ENCODE peak calls at places on chromosomes 2 and 18, in seven cellular contexts. One of them, this sample, is unnamed.
A peak's percentile ranks its signal among the peaks of the same experiment; 100 is the strongest.

GRCh38 chr2:160033732-160034392 is 28.6 kb downstream of the PLA2R1 start:
- DNase-seq in sigmoid colon: no peak
- DNase-seq in CD4-positive, CD25-positive, alpha-beta regulatory T cell: no peak
- DNase-seq in mesendoderm: no peak
- DNase-seq in naive thymus-derived CD4-positive, alpha-beta T cell: no peak
- DNase-seq in MM.1S: no peak
- DNase-seq in keratinocyte: no peak
- DNase-seq in this sample: no peak

GRCh38 chr2:173884403-173884802 is 80.8 kb downstream of the SP3 start:
- DNase-seq in sigmoid colon: peak; percentile 70
- DNase-seq in CD4-positive, CD25-positive, alpha-beta regulatory T cell: peak; percentile 36
- DNase-seq in mesendoderm: peak; percentile 63
- DNase-seq in naive thymus-derived CD4-positive, alpha-beta T cell: peak; percentile 19
- DNase-seq in MM.1S: peak; percentile 39
- DNase-seq in keratinocyte: no peak
- DNase-seq in this sample: peak; percentile 49

GRCh38 chr18:48790226-48790863 is 160.4 kb downstream of the SMAD7 start:
- DNase-seq in sigmoid colon: peak; percentile 76
- DNase-seq in CD4-positive, CD25-positive, alpha-beta regulatory T cell: no peak
- DNase-seq in mesendoderm: no peak
- DNase-seq in naive thymus-derived CD4-positive, alpha-beta T cell: no peak
- DNase-seq in MM.1S: no peak
- DNase-seq in keratinocyte: no peak
- DNase-seq in this sample: no peak

GRCh38 chr2:221572821-221573429 is 821 bp upstream of the EPHA4 start:
- DNase-seq in sigmoid colon: peak; percentile 76
- DNase-seq in CD4-positive, CD25-positive, alpha-beta regulatory T cell: peak; percentile 40
- DNase-seq in mesendoderm: no peak
- DNase-seq in naive thymus-derived CD4-positive, alpha-beta T cell: no peak
- DNase-seq in MM.1S: peak; percentile 39
- DNase-seq in keratinocyte: no peak
- DNase-seq in this sample: peak; percentile 76

GRCh38 chr2:26477126-26477910 is 606 bp downstream of the OTOF start:
- DNase-seq in sigmoid colon: no peak
- DNase-seq in CD4-positive, CD25-positive, alpha-beta regulatory T cell: peak; percentile 24
- DNase-seq in mesendoderm: no peak
- DNase-seq in naive thymus-derived CD4-positive, alpha-beta T cell: no peak
- DNase-seq in MM.1S: no peak
- DNase-seq in keratinocyte: no peak
- DNase-seq in this sample: no peak

GRCh38 chr2:203934006-203934632 is 2.4 kb upstream of the ICOS start:
- DNase-seq in sigmoid colon: no peak
- DNase-seq in CD4-positive, CD25-positive, alpha-beta regulatory T cell: peak; percentile 62
- DNase-seq in mesendoderm: no peak
- DNase-seq in naive thymus-derived CD4-positive, alpha-beta T cell: peak; percentile 66
- DNase-seq in MM.1S: no peak
- DNase-seq in keratinocyte: no peak
- DNase-seq in this sample: no peak

GRCh38 chr18:58087928-58088722 is 44.1 kb downstream of the NEDD4L start:
- DNase-seq in sigmoid colon: no peak
- DNase-seq in CD4-positive, CD25-positive, alpha-beta regulatory T cell: no peak
- DNase-seq in mesendoderm: no peak
- DNase-seq in naive thymus-derived CD4-positive, alpha-beta T cell: no peak
- DNase-seq in MM.1S: no peak
- DNase-seq in keratinocyte: peak; percentile 97
- DNase-seq in this sample: peak; percentile 88

GRCh38 chr18:65352183-65352582 is 398.6 kb upstream of the CDH7 start:
- DNase-seq in sigmoid colon: no peak
- DNase-seq in CD4-positive, CD25-positive, alpha-beta regulatory T cell: no peak
- DNase-seq in mesendoderm: no peak
- DNase-seq in naive thymus-derived CD4-positive, alpha-beta T cell: no peak
- DNase-seq in MM.1S: no peak
- DNase-seq in keratinocyte: no peak
- DNase-seq in this sample: no peak

GRCh38 chr2:30677861-30678385 is 129.3 kb downstream of the CAPN13 start:
- DNase-seq in sigmoid colon: peak; percentile 49
- DNase-seq in CD4-positive, CD25-positive, alpha-beta regulatory T cell: no peak
- DNase-seq in mesendoderm: no peak
- DNase-seq in naive thymus-derived CD4-positive, alpha-beta T cell: no peak
- DNase-seq in MM.1S: no peak
- DNase-seq in keratinocyte: no peak
- DNase-seq in this sample: no peak

GRCh38 chr18:36314754-36315153 is 17.2 kb downstream of the FHOD3 start:
- DNase-seq in sigmoid colon: no peak
- DNase-seq in CD4-positive, CD25-positive, alpha-beta regulatory T cell: no peak
- DNase-seq in mesendoderm: no peak
- DNase-seq in naive thymus-derived CD4-positive, alpha-beta T cell: no peak
- DNase-seq in MM.1S: no peak
- DNase-seq in keratinocyte: no peak
- DNase-seq in this sample: no peak

DNA sequence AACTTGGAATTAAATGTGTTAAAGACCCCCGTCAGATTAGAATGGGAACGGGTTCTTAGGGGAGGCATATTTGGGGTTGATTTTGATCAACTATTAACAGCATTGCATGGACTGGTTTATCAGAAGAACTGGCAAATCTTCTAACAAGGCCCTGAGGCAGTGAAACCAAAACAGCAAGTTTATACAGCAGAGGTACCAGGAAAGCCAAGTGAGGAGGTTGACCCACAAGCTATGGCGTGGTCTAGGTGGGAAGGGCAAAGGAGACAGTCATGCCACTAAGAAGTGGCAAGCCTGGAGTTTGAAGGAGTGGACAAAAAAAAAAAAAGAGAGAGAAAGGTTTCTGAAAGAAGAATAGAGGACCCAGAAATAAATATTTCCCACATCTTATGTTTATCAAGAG is 187.0 kb downstream of the MREG start:
- DNase-seq in sigmoid colon: no peak
- DNase-seq in CD4-positive, CD25-positive, alpha-beta regulatory T cell: no peak
- DNase-seq in mesendoderm: no peak
- DNase-seq in naive thymus-derived CD4-positive, alpha-beta T cell: no peak
- DNase-seq in MM.1S: no peak
- DNase-seq in keratinocyte: no peak
- DNase-seq in this sample: no peak
- H3K27ac ChIP-seq in sigmoid colon: no peak overlapping the region
- H3K27ac ChIP-seq in CD4-positive, CD25-positive, alpha-beta regulatory T cell: no peak overlapping the region
- H3K27ac ChIP-seq in mesendoderm: no peak overlapping the region
- H3K27ac ChIP-seq in naive thymus-derived CD4-positive, alpha-beta T cell: no peak overlapping the region
- H3K27ac ChIP-seq in MM.1S: no peak overlapping the region
- H3K27ac ChIP-seq in keratinocyte: no peak overlapping the region
- H3K27ac ChIP-seq in this sample: no peak overlapping the region

GRCh38 chr2:239952251-239952650 is 72.9 kb downstream of the NDUFA10 start:
- DNase-seq in sigmoid colon: no peak
- DNase-seq in CD4-positive, CD25-positive, alpha-beta regulatory T cell: no peak
- DNase-seq in mesendoderm: no peak
- DNase-seq in naive thymus-derived CD4-positive, alpha-beta T cell: no peak
- DNase-seq in MM.1S: no peak
- DNase-seq in keratinocyte: no peak
- DNase-seq in this sample: no peak

GRCh38 chr2:239952665-239953417 is 72.3 kb downstream of the NDUFA10 start:
- DNase-seq in sigmoid colon: no peak
- DNase-seq in CD4-positive, CD25-positive, alpha-beta regulatory T cell: no peak
- DNase-seq in mesendoderm: no peak
- DNase-seq in naive thymus-derived CD4-positive, alpha-beta T cell: no peak
- DNase-seq in MM.1S: no peak
- DNase-seq in keratinocyte: no peak
- DNase-seq in this sample: no peak

GRCh38 chr2:239951117-239951734 is 73.9 kb downstream of the NDUFA10 start:
- DNase-seq in sigmoid colon: peak; percentile 53
- DNase-seq in CD4-positive, CD25-positive, alpha-beta regulatory T cell: no peak
- DNase-seq in mesendoderm: no peak
- DNase-seq in naive thymus-derived CD4-positive, alpha-beta T cell: no peak
- DNase-seq in MM.1S: no peak
- DNase-seq in keratinocyte: no peak
- DNase-seq in this sample: no peak

GRCh38 chr2:239950144-239950920 is 74.8 kb downstream of the NDUFA10 start:
- DNase-seq in sigmoid colon: peak; percentile 48
- DNase-seq in CD4-positive, CD25-positive, alpha-beta regulatory T cell: no peak
- DNase-seq in mesendoderm: no peak
- DNase-seq in naive thymus-derived CD4-positive, alpha-beta T cell: no peak
- DNase-seq in MM.1S: no peak
- DNase-seq in keratinocyte: no peak
- DNase-seq in this sample: peak; percentile 29

GRCh38 chr2:239951825-239952224 is 73.3 kb downstream of the NDUFA10 start:
- DNase-seq in sigmoid colon: no peak
- DNase-seq in CD4-positive, CD25-positive, alpha-beta regulatory T cell: no peak
- DNase-seq in mesendoderm: no peak
- DNase-seq in naive thymus-derived CD4-positive, alpha-beta T cell: no peak
- DNase-seq in MM.1S: no peak
- DNase-seq in keratinocyte: no peak
- DNase-seq in this sample: no peak
- H3K4me1 ChIP-seq in sigmoid colon: peaks cover 38% of the 10 kb centered on the region
- H3K4me1 ChIP-seq in CD4-positive, CD25-positive, alpha-beta regulatory T cell: no peaks in the 10 kb centered on the region
- H3K4me1 ChIP-seq in mesendoderm: no peaks in the 10 kb centered on the region
- H3K4me1 ChIP-seq in naive thymus-derived CD4-positive, alpha-beta T cell: no peaks in the 10 kb centered on the region
- H3K4me1 ChIP-seq in MM.1S: no peaks in the 10 kb centered on the region
- H3K4me1 ChIP-seq in keratinocyte: peaks cover 5% of the 10 kb centered on the region
- H3K4me1 ChIP-seq in this sample: no peaks in the 10 kb centered on the region

GRCh38 chr2:100812573-100812972 is 7.4 kb upstream of the NPAS2 start:
- DNase-seq in sigmoid colon: no peak
- DNase-seq in CD4-positive, CD25-positive, alpha-beta regulatory T cell: no peak
- DNase-seq in mesendoderm: no peak
- DNase-seq in naive thymus-derived CD4-positive, alpha-beta T cell: peak; percentile 1
- DNase-seq in MM.1S: no peak
- DNase-seq in keratinocyte: no peak
- DNase-seq in this sample: no peak

GRCh38 chr2:100812141-100812540 is 7.8 kb upstream of the NPAS2 start:
- DNase-seq in sigmoid colon: no peak
- DNase-seq in CD4-positive, CD25-positive, alpha-beta regulatory T cell: no peak
- DNase-seq in mesendoderm: no peak
- DNase-seq in naive thymus-derived CD4-positive, alpha-beta T cell: peak; percentile 61
- DNase-seq in MM.1S: no peak
- DNase-seq in keratinocyte: no peak
- DNase-seq in this sample: no peak

GRCh38 chr2:100813527-100813926 is 6.4 kb upstream of the NPAS2 start:
- DNase-seq in sigmoid colon: no peak
- DNase-seq in CD4-positive, CD25-positive, alpha-beta regulatory T cell: no peak
- DNase-seq in mesendoderm: no peak
- DNase-seq in naive thymus-derived CD4-positive, alpha-beta T cell: peak; percentile 41
- DNase-seq in MM.1S: peak; percentile 46
- DNase-seq in keratinocyte: no peak
- DNase-seq in this sample: no peak

GRCh38 chr2:100809486-100809885 is 10.5 kb upstream of the NPAS2 start:
- DNase-seq in sigmoid colon: no peak
- DNase-seq in CD4-positive, CD25-positive, alpha-beta regulatory T cell: no peak
- DNase-seq in mesendoderm: no peak
- DNase-seq in naive thymus-derived CD4-positive, alpha-beta T cell: no peak
- DNase-seq in MM.1S: no peak
- DNase-seq in keratinocyte: no peak
- DNase-seq in this sample: no peak

GRCh38 chr2:100810603-100811145 is 9.3 kb upstream of the NPAS2 start:
- DNase-seq in sigmoid colon: no peak
- DNase-seq in CD4-positive, CD25-positive, alpha-beta regulatory T cell: no peak
- DNase-seq in mesendoderm: no peak
- DNase-seq in naive thymus-derived CD4-positive, alpha-beta T cell: no peak
- DNase-seq in MM.1S: no peak
- DNase-seq in keratinocyte: no peak
- DNase-seq in this sample: no peak
- H3K4me3 ChIP-seq in sigmoid colon: no peak overlapping the region
- H3K4me3 ChIP-seq in CD4-positive, CD25-positive, alpha-beta regulatory T cell: no peak overlapping the region
- H3K4me3 ChIP-seq in mesendoderm: no peak overlapping the region
- H3K4me3 ChIP-seq in naive thymus-derived CD4-positive, alpha-beta T cell: no peak overlapping the region
- H3K4me3 ChIP-seq in MM.1S: no peak overlapping the region
- H3K4me3 ChIP-seq in keratinocyte: no peak overlapping the region
- H3K4me3 ChIP-seq in this sample: no peak overlapping the region

GRCh38 chr2:55901941-55902340 is 21.6 kb downstream of the EFEMP1 start:
- DNase-seq in sigmoid colon: no peak
- DNase-seq in CD4-positive, CD25-positive, alpha-beta regulatory T cell: no peak
- DNase-seq in mesendoderm: no peak
- DNase-seq in naive thymus-derived CD4-positive, alpha-beta T cell: no peak
- DNase-seq in MM.1S: no peak
- DNase-seq in keratinocyte: no peak
- DNase-seq in this sample: no peak

GRCh38 chr2:55902971-55903370 is 20.6 kb downstream of the EFEMP1 start:
- DNase-seq in sigmoid colon: no peak
- DNase-seq in CD4-positive, CD25-positive, alpha-beta regulatory T cell: no peak
- DNase-seq in mesendoderm: no peak
- DNase-seq in naive thymus-derived CD4-positive, alpha-beta T cell: no peak
- DNase-seq in MM.1S: no peak
- DNase-seq in keratinocyte: no peak
- DNase-seq in this sample: no peak

GRCh38 chr2:55903727-55904126 is 19.9 kb downstream of the EFEMP1 start:
- DNase-seq in sigmoid colon: no peak
- DNase-seq in CD4-positive, CD25-positive, alpha-beta regulatory T cell: no peak
- DNase-seq in mesendoderm: no peak
- DNase-seq in naive thymus-derived CD4-positive, alpha-beta T cell: no peak
- DNase-seq in MM.1S: no peak
- DNase-seq in keratinocyte: no peak
- DNase-seq in this sample: no peak

GRCh38 chr2:55901322-55901721 is 22.3 kb downstream of the EFEMP1 start:
- DNase-seq in sigmoid colon: no peak
- DNase-seq in CD4-positive, CD25-positive, alpha-beta regulatory T cell: no peak
- DNase-seq in mesendoderm: peak; percentile 59
- DNase-seq in naive thymus-derived CD4-positive, alpha-beta T cell: no peak
- DNase-seq in MM.1S: no peak
- DNase-seq in keratinocyte: no peak
- DNase-seq in this sample: no peak

GRCh38 chr2:55902429-55902828 is 21.2 kb downstream of the EFEMP1 start:
- DNase-seq in sigmoid colon: no peak
- DNase-seq in CD4-positive, CD25-positive, alpha-beta regulatory T cell: no peak
- DNase-seq in mesendoderm: no peak
- DNase-seq in naive thymus-derived CD4-positive, alpha-beta T cell: no peak
- DNase-seq in MM.1S: no peak
- DNase-seq in keratinocyte: no peak
- DNase-seq in this sample: no peak
- H3K27ac ChIP-seq in sigmoid colon: no peak overlapping the region
- H3K27ac ChIP-seq in CD4-positive, CD25-positive, alpha-beta regulatory T cell: no peak overlapping the region
- H3K27ac ChIP-seq in mesendoderm: no peak overlapping the region
- H3K27ac ChIP-seq in naive thymus-derived CD4-positive, alpha-beta T cell: no peak overlapping the region
- H3K27ac ChIP-seq in MM.1S: no peak overlapping the region
- H3K27ac ChIP-seq in keratinocyte: peak overlapping the region; percentile 68
- H3K27ac ChIP-seq in this sample: no peak overlapping the region

DNA sequence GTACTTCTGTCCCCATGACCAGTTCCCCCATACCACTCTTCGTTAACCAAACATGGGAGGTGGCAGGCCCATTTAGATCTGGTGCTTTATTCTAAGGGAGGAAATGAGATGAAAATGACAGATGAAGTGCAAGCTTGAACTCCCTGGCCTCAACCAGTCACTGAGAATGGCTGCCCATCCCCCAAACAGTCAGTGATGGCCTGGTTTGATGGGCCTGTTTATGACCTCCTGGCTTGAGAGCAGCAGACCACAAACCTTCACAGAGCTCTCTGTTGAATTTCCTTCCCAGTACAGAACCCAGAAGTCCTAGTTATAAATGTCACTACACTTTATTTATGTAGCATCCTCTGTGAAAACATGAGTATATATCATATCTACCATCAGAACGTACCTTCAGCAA is 31.1 kb downstream of the EPAS1 start:
- DNase-seq in sigmoid colon: no peak
- DNase-seq in CD4-positive, CD25-positive, alpha-beta regulatory T cell: no peak
- DNase-seq in mesendoderm: no peak
- DNase-seq in naive thymus-derived CD4-positive, alpha-beta T cell: no peak
- DNase-seq in MM.1S: no peak
- DNase-seq in keratinocyte: no peak
- DNase-seq in this sample: no peak
- H3K4me1 ChIP-seq in sigmoid colon: peaks cover 48% of the 10 kb centered on the region
- H3K4me1 ChIP-seq in CD4-positive, CD25-positive, alpha-beta regulatory T cell: no peaks in the 10 kb centered on the region
- H3K4me1 ChIP-seq in mesendoderm: no peaks in the 10 kb centered on the region
- H3K4me1 ChIP-seq in naive thymus-derived CD4-positive, alpha-beta T cell: no peaks in the 10 kb centered on the region
- H3K4me1 ChIP-seq in MM.1S: no peaks in the 10 kb centered on the region
- H3K4me1 ChIP-seq in keratinocyte: peaks cover 99% of the 10 kb centered on the region
- H3K4me1 ChIP-seq in this sample: peaks cover 62% of the 10 kb centered on the region

This sample was measured in pancreas.